ENCODE peak calls at places on chromosome 14, in five cellular contexts. K is OCI-M1, C is substantia nigra, A is SHP77, B is mucosa of gallbladder. Z is an unnamed sample.
A peak's percentile ranks its signal among the peaks of the same experiment; 100 is the strongest.

GRCh38 chr14:63777024-63777423 is 49.2 kb upstream of the SGPP1 start:
- DNase-seq in K (no peak), C (no peak), A (no peak), B (no peak), Z (no peak)

GRCh38 chr14:105419305-105420091 is at the start of gene MTA1:
- DNase-seq in K (peak; percentile 30), C (peak; percentile 55), A (peak; percentile 12), B (no peak), Z (peak; percentile 24)

GRCh38 chr14:106286697-106287290 is 760.4 kb downstream of the TMEM121 start:
- DNase-seq in K (no peak), C (no peak), A (no peak), B (no peak), Z (no peak)

GRCh38 chr14:50622978-50623377 is 45.1 kb downstream of the SAV1 start:
- DNase-seq in K (no peak), C (no peak), A (no peak), B (no peak), Z (no peak)

GRCh38 chr14:51019089-51019488 is 74.8 kb upstream of the PYGL start:
- DNase-seq in K (no peak), C (no peak), A (no peak), B (no peak), Z (no peak)

GRCh38 chr14:57748279-57748678 is 117.6 kb downstream of the SLC35F4 start:
- DNase-seq in K (no peak), C (no peak), A (no peak), B (no peak), Z (no peak)

GRCh38 chr14:85532981-85533820 is 3.3 kb downstream of the FLRT2 start:
- DNase-seq in K (no peak), C (peak; percentile 35), A (no peak), B (peak; percentile 43), Z (peak; percentile 55)

GRCh38 chr14:65753061-65753460 is 340.5 kb downstream of the FUT8 start:
- DNase-seq in K (no peak), C (no peak), A (no peak), B (peak; percentile 69), Z (no peak)

GRCh38 chr14:94329857-94330256 is 6.7 kb upstream of the SERPINA6 start:
- DNase-seq in K (no peak), C (no peak), A (no peak), B (no peak), Z (no peak)